ENCODE peak calls at places on chromosomes 2 and 18, in eight cellular contexts. C is progenitor cell of endocrine pancreas, Y is activated B cell treated with CpG ODN at 0.5 μM for 24 hours, A is mesothelial cell of epicardium, W is Calu3, T is kidney epithelial cell, V is uterus, R is pancreas. K is an unnamed sample.

GRCh38 chr2:152627010-152627957 is 90.0 kb downstream of the PRPF40A start:
- DNase-seq in C (no peak), Y (no peak), A (no peak), W (peak), T (no peak), V (no peak), R (no peak), K (peak)

GRCh38 chr2:46335404-46335965 is 38.3 kb downstream of the EPAS1 start:
- DNase-seq in C (no peak), Y (no peak), A (no peak), W (peak), T (no peak), V (peak), R (no peak), K (peak)

GRCh38 chr2:190717306-190717705 is 68.4 kb downstream of the NAB1 start:
- DNase-seq in C (no peak), Y (no peak), A (no peak), W (no peak), T (no peak), V (no peak), R (no peak), K (no peak)

GRCh38 chr2:236173734-236174607 is 5.8 kb upstream of the GBX2 start:
- DNase-seq in C (no peak), Y (no peak), A (no peak), W (no peak), T (no peak), V (no peak), R (no peak), K (no peak)

GRCh38 chr2:23565374-23565773 is 180.4 kb downstream of the KLHL29 start:
- DNase-seq in C (no peak), Y (no peak), A (no peak), W (no peak), T (no peak), V (no peak), R (no peak), K (no peak)

GRCh38 chr2:31140151-31140550 is 1.9 kb upstream of the GALNT14 start:
- DNase-seq in C (no peak), Y (no peak), A (no peak), W (no peak), T (no peak), V (no peak), R (no peak), K (no peak)

GRCh38 chr2:121707344-121707919 is 29.2 kb downstream of the NIFK start:
- DNase-seq in C (no peak), Y (no peak), A (no peak), W (peak), T (peak), V (no peak), R (no peak), K (no peak)

GRCh38 chr2:209817818-209818420 is 46.3 kb downstream of the UNC80 start:
- DNase-seq in C (no peak), Y (no peak), A (no peak), W (no peak), T (no peak), V (no peak), R (no peak), K (no peak)

GRCh38 chr2:236200378-236200777 is 32.2 kb upstream of the GBX2 start:
- DNase-seq in C (no peak), Y (no peak), A (no peak), W (no peak), T (no peak), V (no peak), R (no peak), K (no peak)

GRCh38 chr2:207692206-207693065 is 19.0 kb upstream of the CCNYL1 start:
- DNase-seq in C (no peak), Y (no peak), A (no peak), W (peak), T (no peak), V (no peak), R (peak), K (peak)

GRCh38 chr18:79629606-79630005 is 50.0 kb upstream of the CTDP1 start:
- DNase-seq in C (no peak), Y (no peak), A (no peak), W (no peak), T (no peak), V (no peak), R (no peak), K (no peak)

GRCh38 chr2:148615446-148615845 is 29.1 kb upstream of the EPC2 start:
- DNase-seq in C (no peak), Y (no peak), A (no peak), W (no peak), T (no peak), V (no peak), R (no peak), K (peak)

GRCh38 chr2:51812138-51812866 is 780.4 kb upstream of the NRXN1 start:
- DNase-seq in C (no peak), Y (no peak), A (no peak), W (no peak), T (no peak), V (no peak), R (no peak), K (peak)

GRCh38 chr2:69781321-69782248 is 39.7 kb downstream of the ANXA4 start:
- DNase-seq in C (no peak), Y (no peak), A (no peak), W (peak), T (no peak), V (no peak), R (no peak), K (peak)

GRCh38 chr2:143158098-143158497 is 28.9 kb downstream of the ARHGAP15 start:
- DNase-seq in C (no peak), Y (no peak), A (no peak), W (no peak), T (no peak), V (no peak), R (no peak), K (no peak)

GRCh38 chr2:54455584-54456525 is at the start of gene SPTBN1:
- DNase-seq in C (peak), Y (peak), A (peak), W (peak), T (no peak), V (peak), R (peak), K (peak)

GRCh38 chr2:18047114-18047695 is 168.7 kb downstream of the KCNS3 start:
- DNase-seq in C (no peak), Y (no peak), A (no peak), W (no peak), T (no peak), V (no peak), R (no peak), K (no peak)

GRCh38 chr2:161983896-161984295 is 90.1 kb downstream of the DPP4 start:
- DNase-seq in C (no peak), Y (no peak), A (no peak), W (no peak), T (no peak), V (no peak), R (no peak), K (peak)

GRCh38 chr18:5238371-5238758 is 41.3 kb upstream of the AKAIN1 start:
- DNase-seq in C (peak), Y (no peak), A (peak), W (peak), T (no peak), V (peak), R (peak), K (peak)

GRCh38 chr2:233934524-233934923 is 17.4 kb downstream of the TRPM8 start:
- DNase-seq in C (no peak), Y (no peak), A (no peak), W (no peak), T (no peak), V (no peak), R (no peak), K (no peak)

GRCh38 chr2:241066893-241067341 is 35.2 kb downstream of the MTERF4 start:
- DNase-seq in C (peak), Y (no peak), A (peak), W (no peak), T (no peak), V (no peak), R (peak), K (no peak)

GRCh38 chr18:48613589-48613988 is 74.8 kb downstream of the CTIF start:
- DNase-seq in C (no peak), Y (no peak), A (no peak), W (no peak), T (no peak), V (peak), R (no peak), K (no peak)

GRCh38 chr2:108403494-108403893 is 25.7 kb downstream of the SULT1C4 start:
- DNase-seq in C (no peak), Y (no peak), A (no peak), W (no peak), T (peak), V (no peak), R (no peak), K (peak)

GRCh38 chr2:29187926-29188325 is 72.7 kb downstream of the CLIP4 start:
- DNase-seq in C (no peak), Y (no peak), A (no peak), W (no peak), T (no peak), V (no peak), R (no peak), K (no peak)

GRCh38 chr2:149645391-149645790 is 57.8 kb upstream of the MMADHC start:
- DNase-seq in C (no peak), Y (no peak), A (no peak), W (no peak), T (peak), V (no peak), R (no peak), K (peak)

GRCh38 chr2:72137498-72138010 is 10.1 kb downstream of the CYP26B1 start:
- DNase-seq in C (peak), Y (peak), A (peak), W (peak), T (no peak), V (peak), R (peak), K (peak)

GRCh38 chr2:10163498-10164486 is 41.3 kb downstream of the RRM2 start:
- DNase-seq in C (no peak), Y (no peak), A (no peak), W (no peak), T (no peak), V (no peak), R (no peak), K (no peak)

GRCh38 chr2:10164611-10165010 is 42.1 kb downstream of the RRM2 start:
- DNase-seq in C (no peak), Y (no peak), A (no peak), W (no peak), T (no peak), V (no peak), R (no peak), K (no peak)

GRCh38 chr2:10161961-10162441 is 39.5 kb downstream of the RRM2 start:
- DNase-seq in C (no peak), Y (no peak), A (no peak), W (no peak), T (peak), V (peak), R (no peak), K (no peak)

GRCh38 chr2:10161206-10161931 is 38.8 kb downstream of the RRM2 start:
- DNase-seq in C (no peak), Y (no peak), A (no peak), W (no peak), T (no peak), V (no peak), R (no peak), K (peak)

DNA sequence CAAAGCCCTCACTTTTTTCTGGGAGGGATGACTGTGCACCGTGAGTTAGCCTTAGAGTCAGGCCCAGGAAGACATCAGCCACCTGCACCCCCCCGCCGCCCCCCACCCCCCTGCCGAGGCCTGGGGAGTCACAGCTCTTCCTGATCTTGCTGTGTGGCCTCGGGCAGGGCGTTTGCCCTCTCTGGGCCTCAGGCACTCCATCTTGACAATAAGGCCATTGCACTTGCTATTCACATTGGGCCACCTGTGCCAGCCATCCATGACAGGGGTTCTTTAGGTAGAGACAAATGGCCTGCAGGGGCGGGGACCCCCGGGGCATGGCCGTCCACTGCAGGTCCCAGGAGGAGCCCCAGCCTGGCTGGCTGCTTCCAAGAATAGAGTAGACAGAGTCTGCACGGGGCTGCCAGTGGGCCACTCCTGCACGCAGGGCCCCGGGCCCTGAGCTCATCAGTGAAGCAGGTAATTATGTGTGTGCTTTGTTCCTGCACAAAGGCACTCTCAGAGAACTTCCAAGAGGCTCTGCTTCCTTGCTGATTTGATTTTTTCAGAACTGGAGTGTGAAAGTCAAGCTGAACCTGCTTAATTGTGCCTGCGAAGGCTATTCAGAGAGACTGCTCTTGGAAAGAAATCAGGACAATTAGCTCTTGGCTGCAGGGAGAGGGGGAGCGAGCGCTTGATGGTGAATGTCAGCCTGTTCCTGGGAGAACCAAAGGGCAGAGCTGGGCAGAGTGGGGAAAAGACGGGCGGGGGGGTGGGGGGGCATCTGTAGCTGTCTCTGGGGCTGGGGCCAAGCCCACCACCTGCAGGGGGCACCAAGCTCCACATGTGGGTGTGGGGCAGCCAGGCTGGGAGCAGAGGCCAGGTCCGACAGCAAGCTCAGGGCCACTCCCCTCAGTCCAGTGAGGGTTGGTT is 40.3 kb downstream of the RRM2 start:
- DNase-seq in C (no peak), Y (no peak), A (no peak), W (peak), T (no peak), V (no peak), R (no peak), K (no peak)
- TF ChIP-seq CTCF in C (peak), Y (no peak), A (no peak), W (no peak), T (peak), V (no peak), R (no peak), K (peak)

GRCh38 chr2:204344119-204344518 is 201.2 kb upstream of the PARD3B start:
- DNase-seq in C (no peak), Y (no peak), A (no peak), W (no peak), T (no peak), V (no peak), R (no peak), K (no peak)
- TF ChIP-seq CTCF in C (no peak), Y (no peak), A (no peak), W (no peak), T (no peak), V (no peak), R (no peak), K (no peak)

GRCh38 chr2:140891614-140892212 is 1239.1 kb downstream of the LRP1B start:
- DNase-seq in C (no peak), Y (no peak), A (no peak), W (no peak), T (no peak), V (no peak), R (no peak), K (no peak)
- TF ChIP-seq CTCF in C (peak), Y (no peak), A (no peak), W (no peak), T (peak), V (no peak), R (no peak), K (peak)

DNA sequence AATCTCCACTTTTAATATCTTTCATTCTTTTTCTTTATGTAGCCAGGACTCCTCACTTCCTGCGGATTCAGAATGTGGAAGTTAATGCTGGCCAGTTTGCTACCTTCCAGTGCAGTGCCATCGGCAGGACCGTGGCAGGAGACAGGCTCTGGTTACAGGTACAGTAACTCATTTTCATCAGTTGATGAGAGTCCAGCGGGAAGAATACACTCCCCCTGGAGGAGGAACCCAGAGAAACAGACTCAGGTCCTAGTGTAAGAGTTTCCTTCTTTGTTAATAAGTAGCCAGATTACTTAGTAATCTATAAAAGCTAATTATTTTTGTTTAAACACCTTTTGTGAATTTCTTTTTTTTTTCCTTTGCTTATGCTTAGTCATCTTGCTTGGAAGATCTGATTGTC is 359.4 kb downstream of the PTPRM start:
- DNase-seq in C (no peak), Y (no peak), A (no peak), W (peak), T (peak), V (no peak), R (no peak), K (peak)
- TF ChIP-seq CTCF in C (peak), Y (no peak), A (no peak), W (peak), T (peak), V (no peak), R (no peak), K (peak)

GRCh38 chr2:20103514-20103913 is 52.1 kb upstream of the LAPTM4A start:
- DNase-seq in C (no peak), Y (no peak), A (no peak), W (no peak), T (no peak), V (no peak), R (no peak), K (peak)
- TF ChIP-seq CTCF in C (peak), Y (no peak), A (peak), W (peak), T (peak), V (no peak), R (no peak), K (no peak)

DNA sequence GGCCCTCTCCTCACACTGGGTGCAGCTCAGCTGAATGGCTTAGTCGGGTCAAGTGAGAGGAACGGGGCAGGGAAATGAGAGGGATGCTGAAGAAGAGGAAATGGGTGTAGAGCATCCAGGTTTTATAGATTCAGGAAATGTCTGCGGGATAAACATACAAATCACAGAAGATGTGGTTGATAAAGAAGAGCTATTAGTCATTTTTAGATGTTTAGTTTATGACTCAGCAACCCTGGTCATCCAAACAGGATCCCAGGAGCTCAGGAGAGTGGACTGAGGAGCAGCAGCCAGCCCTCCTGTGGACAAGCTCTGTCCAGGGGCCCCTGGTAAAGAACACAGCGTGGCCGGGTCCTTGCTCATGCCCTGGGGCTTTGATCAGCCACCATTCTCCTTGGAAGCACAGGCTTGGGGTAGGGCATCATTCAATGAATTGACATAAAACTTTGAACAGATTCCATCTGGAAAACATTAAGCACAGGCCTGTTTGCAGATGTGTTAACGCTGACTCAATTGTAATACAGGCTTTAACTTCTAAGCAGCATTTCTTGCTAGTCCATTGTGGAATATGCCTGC is 83.0 kb downstream of the NPAS2 start:
- DNase-seq in C (no peak), Y (no peak), A (no peak), W (peak), T (peak), V (no peak), R (no peak), K (peak)
- TF ChIP-seq CTCF in C (no peak), Y (no peak), A (no peak), W (no peak), T (no peak), V (no peak), R (no peak), K (peak)

GRCh38 chr18:9682572-9682971 is 25.5 kb upstream of the RAB31 start:
- DNase-seq in C (no peak), Y (no peak), A (no peak), W (no peak), T (no peak), V (no peak), R (no peak), K (no peak)

GRCh38 chr18:9688036-9688741 is 19.9 kb upstream of the RAB31 start:
- DNase-seq in C (no peak), Y (no peak), A (no peak), W (no peak), T (no peak), V (no peak), R (no peak), K (peak)

GRCh38 chr18:9684901-9685738 is 23.0 kb upstream of the RAB31 start:
- DNase-seq in C (no peak), Y (no peak), A (no peak), W (no peak), T (no peak), V (peak), R (no peak), K (peak)

GRCh38 chr18:9681217-9681616 is 26.9 kb upstream of the RAB31 start:
- DNase-seq in C (no peak), Y (no peak), A (no peak), W (no peak), T (no peak), V (no peak), R (no peak), K (no peak)

DNA sequence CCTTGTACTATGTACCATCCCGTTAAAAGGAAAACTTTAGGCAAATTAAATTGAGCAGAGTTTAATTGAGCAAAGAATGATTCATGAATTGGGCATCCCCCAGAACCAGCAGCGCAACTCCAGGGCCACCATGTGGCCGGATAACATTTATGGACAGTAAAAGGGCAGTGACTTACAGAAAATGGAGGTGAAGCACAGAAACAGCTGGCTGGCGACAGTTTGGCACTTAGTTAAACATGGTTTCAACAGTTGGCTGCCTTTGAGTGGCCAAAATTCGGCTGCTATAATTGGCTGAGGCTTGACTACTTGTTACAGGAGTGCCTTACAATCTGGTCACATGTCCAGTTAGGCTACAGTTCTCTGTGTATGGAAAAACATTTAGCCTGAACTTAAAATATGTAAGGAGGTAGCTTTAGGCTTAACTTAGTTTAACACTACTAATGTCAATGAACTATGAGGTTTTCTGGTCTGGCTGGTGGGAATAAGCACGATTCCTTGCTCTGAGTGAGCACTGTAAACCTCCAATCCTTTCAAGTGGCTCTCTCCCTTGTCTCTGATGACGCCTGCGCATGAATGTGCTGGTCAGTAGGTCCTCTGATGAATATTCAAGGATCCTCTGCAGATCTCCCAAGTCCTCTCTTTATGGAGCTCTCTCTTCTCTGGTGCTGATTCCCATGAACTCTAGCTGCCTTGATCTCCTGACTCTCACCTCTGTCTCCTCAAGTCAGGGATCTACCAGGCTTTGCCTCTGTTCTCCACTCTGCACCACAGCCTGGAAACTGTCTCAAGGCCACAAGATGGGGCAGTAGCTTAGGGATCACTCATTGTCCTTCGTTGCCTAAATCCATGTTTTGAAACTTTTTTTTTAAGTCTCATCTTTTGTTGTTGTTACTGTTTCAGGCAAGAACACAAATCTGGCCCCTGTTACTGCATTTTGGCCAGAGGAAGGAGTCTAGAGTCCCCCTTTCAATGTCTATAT is 24.4 kb upstream of the RAB31 start:
- DNase-seq in C (no peak), Y (no peak), A (no peak), W (peak), T (no peak), V (peak), R (no peak), K (peak)
- TF ChIP-seq CTCF in C (no peak), Y (no peak), A (no peak), W (peak), T (peak), V (peak), R (no peak), K (peak)

K was measured in choroid plexus epithelial cell.